ENCODE peak calls at places on chromosomes 1 and 21, in four cellular contexts. One of them, this sample, is unnamed.
A peak's percentile ranks its signal among the peaks of the same experiment; 100 is the strongest.

GRCh38 chr1:18608534-18608933 is 22.1 kb upstream of the PAX7 start:
- DNase-seq in kidney epithelial cell: no peak
- DNase-seq in heart right ventricle: no peak
- DNase-seq in Caco-2: no peak
- DNase-seq in this sample: no peak

GRCh38 chr1:208184993-208185703 is 59.0 kb downstream of the PLXNA2 start:
- DNase-seq in heart right ventricle: no peak
- DNase-seq in Caco-2: no peak
- DNase-seq in kidney epithelial cell: no peak
- DNase-seq in this sample: no peak

GRCh38 chr1:90122679-90123340 is 127.9 kb downstream of the ZNF326 start:
- DNase-seq in heart right ventricle: no peak
- DNase-seq in kidney epithelial cell: no peak
- DNase-seq in Caco-2: no peak
- DNase-seq in this sample: no peak

GRCh38 chr1:180530501-180530900 is 28.1 kb upstream of the ACBD6 start:
- DNase-seq in kidney epithelial cell: peak; percentile 79
- DNase-seq in Caco-2: no peak
- DNase-seq in heart right ventricle: no peak
- DNase-seq in this sample: no peak

GRCh38 chr1:39960461-39960958 is 5.6 kb downstream of the MFSD2A start:
- DNase-seq in Caco-2: no peak
- DNase-seq in kidney epithelial cell: no peak
- DNase-seq in heart right ventricle: no peak
- DNase-seq in this sample: no peak

GRCh38 chr1:111481387-111482221 is 7.8 kb downstream of the C1orf162 start:
- DNase-seq in kidney epithelial cell: no peak
- DNase-seq in heart right ventricle: peak; percentile 76
- DNase-seq in Caco-2: peak; percentile 78
- DNase-seq in this sample: peak; percentile 39

GRCh38 chr1:39128959-39129358 is 75.5 kb upstream of the MACF1 start:
- DNase-seq in kidney epithelial cell: no peak
- DNase-seq in heart right ventricle: no peak
- DNase-seq in Caco-2: no peak
- DNase-seq in this sample: no peak

GRCh38 chr1:202154766-202155477 is 5.5 kb downstream of the PTPN7 start:
- DNase-seq in kidney epithelial cell: no peak
- DNase-seq in heart right ventricle: no peak
- DNase-seq in Caco-2: peak; percentile 47
- DNase-seq in this sample: peak; percentile 38

GRCh38 chr1:151368745-151369610 is 3.5 kb downstream of the SELENBP1 start:
- DNase-seq in kidney epithelial cell: no peak
- DNase-seq in heart right ventricle: no peak
- DNase-seq in Caco-2: no peak
- DNase-seq in this sample: no peak

GRCh38 chr1:151361883-151362282 is 10.6 kb downstream of the SELENBP1 start:
- DNase-seq in heart right ventricle: no peak
- DNase-seq in Caco-2: no peak
- DNase-seq in kidney epithelial cell: no peak
- DNase-seq in this sample: no peak

GRCh38 chr1:151368000-151368744 is 4.3 kb downstream of the SELENBP1 start:
- DNase-seq in Caco-2: no peak
- DNase-seq in heart right ventricle: peak; percentile 55
- DNase-seq in kidney epithelial cell: no peak
- DNase-seq in this sample: no peak

GRCh38 chr1:151362308-151363155 is 10.0 kb downstream of the SELENBP1 start:
- DNase-seq in kidney epithelial cell: no peak
- DNase-seq in Caco-2: no peak
- DNase-seq in heart right ventricle: no peak
- DNase-seq in this sample: no peak

GRCh38 chr1:151364996-151365395 is 7.5 kb downstream of the SELENBP1 start:
- DNase-seq in kidney epithelial cell: no peak
- DNase-seq in Caco-2: no peak
- DNase-seq in heart right ventricle: no peak
- DNase-seq in this sample: no peak
- TF ChIP-seq CTCF in kidney epithelial cell: no peak
- TF ChIP-seq CTCF in Caco-2: no peak
- TF ChIP-seq CTCF in heart right ventricle: no peak
- TF ChIP-seq CTCF in this sample: peak; percentile 13

DNA sequence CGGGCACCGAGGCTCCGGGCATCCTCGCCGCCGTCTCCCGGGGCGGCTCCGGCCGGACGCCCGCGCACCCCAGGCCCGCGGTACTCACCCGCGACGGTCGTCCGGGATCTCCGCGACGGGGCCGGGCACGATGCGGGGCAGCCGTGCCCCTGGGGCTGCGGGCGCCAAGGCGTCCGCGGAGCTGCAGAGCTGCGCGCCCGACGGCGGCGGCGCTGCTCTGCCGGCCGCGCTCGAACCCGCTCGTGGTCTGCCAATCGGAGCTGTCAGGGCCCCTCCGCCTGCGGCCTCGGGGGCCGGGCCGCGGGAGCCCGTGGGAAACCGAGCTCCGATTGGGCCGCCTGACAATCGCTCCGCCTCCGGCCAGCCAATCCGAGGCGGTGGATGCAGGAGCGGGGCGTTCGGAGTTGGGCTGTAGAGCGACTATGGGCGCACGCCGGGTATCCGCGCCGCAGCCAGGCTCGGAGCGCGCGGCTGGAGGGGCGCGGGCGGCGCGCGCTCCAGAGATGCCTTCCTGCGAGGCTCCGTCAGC is 100.6 kb upstream of the SOD1 start:
- DNase-seq in kidney epithelial cell: peak; percentile 65
- DNase-seq in heart right ventricle: peak; percentile 86
- DNase-seq in Caco-2: peak; percentile 94
- DNase-seq in this sample: peak; percentile 29
- TF ChIP-seq CTCF in kidney epithelial cell: no peak
- TF ChIP-seq CTCF in heart right ventricle: no peak
- TF ChIP-seq CTCF in Caco-2: no peak
- TF ChIP-seq CTCF in this sample: no peak

DNA sequence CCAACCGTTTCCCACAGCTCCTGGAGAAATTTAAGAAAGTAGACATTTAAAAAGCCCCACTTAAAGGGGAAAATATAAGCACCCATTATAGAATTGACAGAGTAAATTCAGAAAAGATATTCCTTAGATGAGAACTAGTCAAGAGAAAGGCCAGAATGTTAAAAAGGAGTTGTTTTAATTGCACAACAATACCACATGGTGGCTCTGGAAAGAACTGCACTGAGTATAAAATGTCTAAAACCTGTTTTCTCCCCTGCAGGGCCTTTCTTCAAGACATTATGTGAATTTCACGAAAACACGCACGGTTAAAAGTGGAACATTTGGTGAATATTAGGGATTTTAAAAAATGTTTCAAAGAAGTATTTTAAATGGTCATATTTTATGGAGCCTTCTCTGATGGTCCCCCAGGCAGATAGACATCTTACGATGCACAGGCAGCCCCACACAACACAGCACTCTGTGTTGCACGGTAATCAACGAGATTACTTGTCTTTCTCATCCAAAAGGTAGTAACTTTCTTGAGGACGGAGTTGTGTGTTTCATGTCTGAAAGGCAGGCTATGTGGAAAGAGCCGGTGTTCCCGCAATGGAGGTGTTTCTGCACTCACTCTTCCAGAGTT is 101.9 kb downstream of the PRRX1 start:
- DNase-seq in Caco-2: no peak
- DNase-seq in kidney epithelial cell: no peak
- DNase-seq in heart right ventricle: no peak
- DNase-seq in this sample: no peak
- TF ChIP-seq CTCF in Caco-2: peak; percentile 42
- TF ChIP-seq CTCF in kidney epithelial cell: peak; percentile 32
- TF ChIP-seq CTCF in heart right ventricle: peak; percentile 39
- TF ChIP-seq CTCF in this sample: peak; percentile 44

GRCh38 chr1:10586125-10586524 is 111.4 kb downstream of the PEX14 start:
- DNase-seq in kidney epithelial cell: no peak
- DNase-seq in Caco-2: no peak
- DNase-seq in heart right ventricle: no peak
- DNase-seq in this sample: no peak
- TF ChIP-seq CTCF in kidney epithelial cell: no peak
- TF ChIP-seq CTCF in Caco-2: no peak
- TF ChIP-seq CTCF in heart right ventricle: no peak
- TF ChIP-seq CTCF in this sample: no peak

DNA sequence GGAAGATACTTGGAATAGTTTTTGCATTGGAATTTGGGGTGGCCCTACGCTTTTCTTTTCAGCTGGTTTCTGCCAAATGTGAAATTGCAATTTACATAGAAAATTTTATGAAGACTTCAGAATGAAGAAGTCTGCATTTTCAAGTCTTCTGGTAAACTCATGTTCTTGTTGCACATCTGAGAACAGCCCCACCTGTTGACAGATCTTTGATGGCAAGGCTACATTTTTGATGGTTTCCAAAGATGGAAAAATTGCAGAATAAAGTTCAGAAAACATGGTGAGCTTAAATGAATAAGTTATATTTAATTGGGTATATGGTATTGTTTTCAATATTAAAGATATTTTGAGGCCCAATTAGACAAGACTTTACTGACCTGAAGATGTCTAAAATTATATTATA is 25.4 kb downstream of the OLFM3 start:
- DNase-seq in heart right ventricle: no peak
- DNase-seq in kidney epithelial cell: no peak
- DNase-seq in Caco-2: no peak
- DNase-seq in this sample: no peak
- TF ChIP-seq CTCF in heart right ventricle: no peak
- TF ChIP-seq CTCF in kidney epithelial cell: peak; percentile 35
- TF ChIP-seq CTCF in Caco-2: no peak
- TF ChIP-seq CTCF in this sample: no peak

This sample was measured in HFF-Myc.